ENCODE peak calls at places on chromosomes 16 and 17, in five cellular contexts. N is HuH-7.5, L is body of pancreas, R is stromal cell of bone marrow, H is NCI-H2107. E is an unnamed sample.
A peak's percentile ranks its signal among the peaks of the same experiment; 100 is the strongest.

GRCh38 chr17:36880506-36880905 is 56.8 kb upstream of the LHX1 start:
- DNase-seq in N (no peak), L (no peak), R (no peak), H (no peak), E (no peak)

GRCh38 chr16:23081675-23082119 is 67.6 kb downstream of the USP31 start:
- DNase-seq in N (no peak), L (no peak), R (peak; percentile 17), H (no peak), E (no peak)

GRCh38 chr16:82062645-82063058 is 27.6 kb downstream of the HSD17B2 start:
- DNase-seq in N (no peak), L (no peak), R (peak; percentile 26), H (no peak), E (peak; percentile 66)

GRCh38 chr17:5943991-5944390 is 126.2 kb upstream of the WSCD1 start:
- DNase-seq in N (no peak), L (no peak), R (no peak), H (no peak), E (no peak)

GRCh38 chr17:47982645-47983440 is 11.9 kb downstream of the CDK5RAP3 start:
- DNase-seq in N (no peak), L (no peak), R (no peak), H (no peak), E (no peak)

GRCh38 chr16:81738831-81739496 is 40.1 kb upstream of the PLCG2 start:
- DNase-seq in N (no peak), L (no peak), R (no peak), H (no peak), E (no peak)

GRCh38 chr16:57528499-57529323 is 7.7 kb downstream of the CCDC102A start:
- DNase-seq in N (peak; percentile 66), L (no peak), R (no peak), H (no peak), E (no peak)

GRCh38 chr17:35390663-35391062 is 17.2 kb upstream of the SLFN11 start:
- DNase-seq in N (no peak), L (no peak), R (no peak), H (no peak), E (no peak)

GRCh38 chr17:50582741-50583140 is 22.2 kb downstream of the CACNA1G start:
- DNase-seq in N (no peak), L (no peak), R (no peak), H (no peak), E (no peak)

GRCh38 chr17:82350182-82351030 is 8.6 kb upstream of the TEX19 start:
- DNase-seq in N (no peak), L (no peak), R (no peak), H (no peak), E (no peak)

GRCh38 chr17:21016826-21017225 is 26.0 kb downstream of the USP22 start:
- DNase-seq in N (no peak), L (no peak), R (no peak), H (no peak), E (no peak)

GRCh38 chr17:83091257-83092141 is 12.1 kb downstream of the METRNL start:
- DNase-seq in N (no peak), L (peak; percentile 77), R (no peak), H (no peak), E (peak; percentile 46)

GRCh38 chr16:81956213-81956948 is 54.9 kb downstream of the SDR42E1 start:
- DNase-seq in N (no peak), L (no peak), R (peak; percentile 18), H (no peak), E (no peak)

GRCh38 chr17:81309140-81309858 is 14.2 kb upstream of the SLC38A10 start:
- DNase-seq in N (peak; percentile 98), L (peak; percentile 84), R (peak; percentile 59), H (no peak), E (peak; percentile 91)

GRCh38 chr17:34756670-34757021 is 177.3 kb downstream of the TMEM132E start:
- DNase-seq in N (no peak), L (no peak), R (no peak), H (no peak), E (no peak)